ENCODE peak calls at places on chromosome 21, in four cellular contexts. H, N, T and F are unnamed samples.
A peak's percentile ranks its signal among the peaks of the same experiment; 100 is the strongest.

GRCh38 chr21:33374080-33374873 is 28.9 kb upstream of the IFNGR2 start:
- DNase-seq in H (no peak), N (no peak), T (peak; percentile 63), F (no peak)

GRCh38 chr21:35943752-35944151 is 116.6 kb downstream of the SETD4 start:
- DNase-seq in H (no peak), N (no peak), T (no peak), F (no peak)

GRCh38 chr21:25179116-25179515 is 428.2 kb downstream of the MRPL39 start:
- DNase-seq in H (peak; percentile 3), N (no peak), T (no peak), F (no peak)

GRCh38 chr21:26777166-26777565 is 68.0 kb downstream of the ADAMTS1 start:
- DNase-seq in H (no peak), N (no peak), T (no peak), F (no peak)

GRCh38 chr21:41366522-41367151 is 4.8 kb downstream of the MX2 start:
- DNase-seq in H (peak; percentile 33), N (no peak), T (no peak), F (peak; percentile 88)

GRCh38 chr21:33936221-33937038 is 20.8 kb upstream of the ATP5PO start:
- DNase-seq in H (no peak), N (no peak), T (peak; percentile 53), F (no peak)

GRCh38 chr21:34129971-34130597 is 56.7 kb downstream of the MRPS6 start:
- DNase-seq in H (no peak), N (no peak), T (no peak), F (no peak)

GRCh38 chr21:43965911-43966585 is 46.1 kb upstream of the TRAPPC10 start:
- DNase-seq in H (no peak), N (no peak), T (no peak), F (no peak)

GRCh38 chr21:34952701-34953100 is 96.4 kb downstream of the RUNX1 start:
- DNase-seq in H (no peak), N (no peak), T (no peak), F (no peak)

GRCh38 chr21:15809818-15810217 is 80.0 kb downstream of the USP25 start:
- DNase-seq in H (no peak), N (no peak), T (no peak), F (no peak)

GRCh38 chr21:17050156-17050555 is 462.7 kb upstream of the CXADR start:
- DNase-seq in H (no peak), N (no peak), T (no peak), F (no peak)

GRCh38 chr21:24375201-24375600 is 1232.1 kb downstream of the MRPL39 start:
- DNase-seq in H (no peak), N (no peak), T (no peak), F (no peak)

GRCh38 chr21:34071683-34072082 is 1.7 kb upstream of the MRPS6 start:
- DNase-seq in H (no peak), N (no peak), T (no peak), F (no peak)

GRCh38 chr21:41703857-41704501 is 62.9 kb downstream of the RIPK4 start:
- DNase-seq in H (no peak), N (no peak), T (no peak), F (no peak)

GRCh38 chr21:20443558-20444155 is 554.6 kb upstream of the NCAM2 start:
- DNase-seq in H (no peak), N (no peak), T (no peak), F (no peak)